ENCODE peak calls at places on chromosomes 7 and 10, in four cellular contexts. B, L, J and O are unnamed samples.

GRCh38 chr7:134513169-134513752 is 14.1 kb upstream of the AKR1B10 start:
- DNase-seq in B (no peak), L (peak; percentile 50), J (peak; percentile 79), O (no peak)

GRCh38 chr10:98125940-98126631 is 8.4 kb upstream of the R3HCC1L start:
- DNase-seq in B (no peak), L (no peak), J (no peak), O (no peak)

GRCh38 chr10:79056361-79056735 is 12.4 kb upstream of the ZMIZ1 start:
- DNase-seq in B (no peak), L (no peak), J (no peak), O (no peak)

GRCh38 chr10:14476641-14477407 is 146.1 kb upstream of the FRMD4A start:
- DNase-seq in B (peak; percentile 68), L (no peak), J (peak; percentile 48), O (no peak)

GRCh38 chr7:119572132-119572531 is 700.8 kb upstream of the KCND2 start:
- DNase-seq in B (no peak), L (no peak), J (no peak), O (no peak)

GRCh38 chr7:39005461-39005860 is 27.8 kb downstream of the POU6F2 start:
- DNase-seq in B (no peak), L (no peak), J (no peak), O (no peak)

GRCh38 chr7:114082934-114083647 is 164.3 kb upstream of the PPP1R3A start:
- DNase-seq in B (no peak), L (peak; percentile 63), J (peak; percentile 47), O (no peak)

GRCh38 chr10:1119501-1119900 is 63.3 kb downstream of the WDR37 start:
- DNase-seq in B (no peak), L (no peak), J (no peak), O (no peak)

GRCh38 chr7:113793171-113793570 is 125.6 kb downstream of the PPP1R3A start:
- DNase-seq in B (no peak), L (no peak), J (no peak), O (no peak)

DNA sequence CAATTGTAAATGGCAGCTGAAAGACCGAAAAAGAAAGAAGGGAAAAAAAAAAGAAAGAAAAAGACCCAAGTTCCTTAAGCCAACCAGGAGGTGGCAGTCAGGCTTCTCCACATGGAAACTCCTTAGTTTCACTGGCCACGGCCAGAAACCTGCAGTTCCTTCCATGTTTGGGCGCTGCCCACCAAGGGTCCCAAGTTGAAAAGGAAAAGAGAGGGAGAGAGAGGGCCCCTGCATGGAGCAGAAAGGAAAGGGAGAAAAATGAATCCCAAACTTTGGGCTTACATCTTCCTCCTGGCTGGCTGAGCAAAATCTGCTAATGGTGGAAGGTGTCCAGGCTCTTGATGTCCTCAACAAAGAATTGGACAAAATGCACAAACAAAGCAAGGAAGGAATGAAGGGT is 31.8 kb upstream of the ABCA13 start:
- DNase-seq in B (no peak), L (peak; percentile 14), J (peak; percentile 29), O (no peak)
- TF ChIP-seq CTCF in B (no peak), L (peak; percentile 37), J (peak; percentile 41), O (peak; percentile 7)

GRCh38 chr10:102605712-102606111 is 38.6 kb upstream of the TRIM8 start:
- DNase-seq in B (no peak), L (no peak), J (no peak), O (no peak)

GRCh38 chr10:102602272-102603045 is 41.8 kb upstream of the TRIM8 start:
- DNase-seq in B (no peak), L (no peak), J (peak; percentile 87), O (no peak)

GRCh38 chr10:102601639-102602038 is 42.6 kb upstream of the TRIM8 start:
- DNase-seq in B (no peak), L (no peak), J (no peak), O (no peak)

GRCh38 chr10:102604379-102604960 is 39.8 kb upstream of the TRIM8 start:
- DNase-seq in B (peak; percentile 86), L (peak; percentile 86), J (peak; percentile 86), O (no peak)

GRCh38 chr10:102603946-102604345 is 40.3 kb upstream of the TRIM8 start:
- DNase-seq in B (no peak), L (peak; percentile 66), J (no peak), O (no peak)
- H3K4me3 ChIP-seq in B (no peak overlapping the region), L (no peak overlapping the region), J (no peak overlapping the region), O (no peak overlapping the region)

DNA sequence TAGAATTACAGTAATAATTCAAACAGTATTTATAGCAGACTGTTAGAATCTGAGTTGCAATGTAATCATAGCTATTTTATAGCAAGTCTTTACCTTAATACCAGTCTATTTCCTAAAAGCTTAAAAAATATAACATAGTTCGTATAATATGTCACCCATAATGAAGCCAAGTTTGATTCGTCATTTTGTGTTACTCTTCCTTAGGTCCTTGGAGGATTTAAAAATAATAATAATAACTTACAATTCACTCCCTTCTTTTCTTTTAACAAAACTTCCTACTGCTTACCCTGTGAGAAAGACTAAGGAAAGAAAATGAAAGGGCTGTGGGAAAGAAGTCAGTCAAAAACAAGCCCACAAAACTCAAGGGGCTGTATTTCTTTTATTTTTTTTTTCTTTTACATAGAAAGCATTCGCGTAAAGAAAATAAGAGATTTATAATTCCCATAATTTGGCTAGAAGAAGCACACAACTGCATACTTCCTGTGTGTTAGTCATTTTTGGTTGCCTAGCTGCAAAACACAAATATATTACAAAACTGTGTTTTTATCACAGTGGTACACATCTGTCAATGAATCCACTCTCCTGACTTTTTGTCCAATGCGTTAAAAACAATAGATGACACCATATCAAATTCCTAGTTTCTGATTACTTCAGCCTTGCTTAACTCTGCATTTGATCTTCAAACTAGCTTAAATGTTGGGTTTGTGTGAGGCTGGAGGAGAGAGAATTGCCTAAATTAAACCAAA is 187.2 kb upstream of the CELF2 start:
- DNase-seq in B (peak; percentile 39), L (peak; percentile 93), J (peak; percentile 95), O (no peak)
- TF ChIP-seq CTCF in B (no peak), L (no peak), J (no peak), O (no peak)

DNA sequence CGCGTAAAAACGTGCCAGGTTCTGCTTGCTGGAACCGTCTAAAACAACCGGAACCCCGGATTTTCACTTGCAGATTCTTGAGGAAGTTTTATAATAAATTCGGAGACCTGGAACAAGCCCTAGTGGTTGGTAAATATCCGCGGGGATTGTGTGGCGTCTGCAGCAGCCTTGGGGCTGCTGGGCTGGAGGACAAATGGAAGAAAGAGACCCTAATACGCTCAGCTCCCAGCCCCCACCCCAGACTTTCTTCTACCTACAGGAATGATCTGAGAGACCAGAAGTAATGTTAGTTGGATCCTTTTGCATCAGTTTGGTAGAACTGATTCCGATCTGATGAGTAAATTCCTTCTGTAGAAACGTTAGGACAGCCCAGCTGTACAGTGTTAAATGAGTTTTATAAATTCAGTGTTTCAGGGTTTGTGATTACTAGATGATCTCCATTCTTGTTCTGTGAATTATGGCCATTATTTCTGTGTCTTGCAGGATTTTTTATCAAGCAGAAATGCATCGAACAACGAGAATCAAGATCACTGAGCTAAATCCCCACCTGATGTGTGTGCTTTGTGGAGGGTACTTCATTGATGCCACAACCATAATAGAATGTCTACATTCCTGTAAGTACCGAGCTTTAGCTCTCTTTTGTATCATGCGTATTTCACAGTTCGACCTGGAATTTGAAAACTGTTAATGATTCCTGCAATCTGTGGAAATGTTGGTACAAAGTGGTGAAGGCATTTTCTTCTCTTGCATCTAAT is 5.2 kb downstream of the BMI1 start:
- DNase-seq in B (no peak), L (no peak), J (no peak), O (no peak)
- H3K4me3 ChIP-seq in B (peak overlapping the region; percentile 50), L (peak overlapping the region; percentile 64), J (peak overlapping the region; percentile 70), O (peak overlapping the region; percentile 61)

DNA sequence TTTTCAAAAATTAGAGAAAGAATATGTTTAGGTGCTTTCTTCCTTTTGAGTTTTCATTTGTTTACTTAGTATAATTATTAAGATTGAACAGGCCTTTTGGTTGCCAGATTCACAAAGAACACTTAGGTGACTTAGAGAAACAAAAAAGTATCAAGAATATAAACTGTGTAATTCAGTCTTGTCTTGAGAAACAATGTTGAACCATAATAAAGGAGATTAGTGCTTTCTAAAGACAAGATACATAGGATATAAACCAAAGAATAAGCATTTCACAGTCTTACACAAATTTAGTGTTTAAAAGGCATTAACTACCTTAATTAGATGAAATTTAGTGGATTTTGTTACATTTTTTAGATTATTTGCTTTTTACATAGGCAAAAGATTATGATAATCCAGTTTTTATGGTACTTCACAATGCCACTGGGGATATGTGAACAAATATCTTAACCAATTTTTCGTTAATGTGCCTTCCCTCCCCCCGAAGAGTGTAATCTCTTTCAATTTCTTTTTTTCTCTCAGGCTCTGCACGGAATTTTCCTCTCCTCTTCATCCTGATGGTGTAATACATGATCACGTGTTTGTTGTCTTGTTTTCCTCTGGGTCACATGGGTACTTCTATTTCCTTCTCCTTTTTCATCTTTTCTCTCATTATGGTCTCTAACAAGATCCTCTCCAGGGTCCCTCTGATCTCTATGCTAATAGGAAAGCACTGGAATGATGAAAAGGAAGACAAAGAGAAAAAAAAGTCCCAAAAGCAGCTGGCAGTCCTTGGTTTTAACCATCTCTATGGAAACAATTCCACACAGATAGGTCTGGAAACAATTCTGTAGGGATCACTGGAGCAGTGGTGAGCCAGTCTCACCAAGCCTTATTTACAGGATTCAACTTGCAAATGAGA is 3.7 kb upstream of the HNRNPH3 start:
- DNase-seq in B (no peak), L (peak; percentile 28), J (peak; percentile 77), O (no peak)
- TF ChIP-seq CTCF in B (no peak), L (no peak), J (no peak), O (no peak)

DNA sequence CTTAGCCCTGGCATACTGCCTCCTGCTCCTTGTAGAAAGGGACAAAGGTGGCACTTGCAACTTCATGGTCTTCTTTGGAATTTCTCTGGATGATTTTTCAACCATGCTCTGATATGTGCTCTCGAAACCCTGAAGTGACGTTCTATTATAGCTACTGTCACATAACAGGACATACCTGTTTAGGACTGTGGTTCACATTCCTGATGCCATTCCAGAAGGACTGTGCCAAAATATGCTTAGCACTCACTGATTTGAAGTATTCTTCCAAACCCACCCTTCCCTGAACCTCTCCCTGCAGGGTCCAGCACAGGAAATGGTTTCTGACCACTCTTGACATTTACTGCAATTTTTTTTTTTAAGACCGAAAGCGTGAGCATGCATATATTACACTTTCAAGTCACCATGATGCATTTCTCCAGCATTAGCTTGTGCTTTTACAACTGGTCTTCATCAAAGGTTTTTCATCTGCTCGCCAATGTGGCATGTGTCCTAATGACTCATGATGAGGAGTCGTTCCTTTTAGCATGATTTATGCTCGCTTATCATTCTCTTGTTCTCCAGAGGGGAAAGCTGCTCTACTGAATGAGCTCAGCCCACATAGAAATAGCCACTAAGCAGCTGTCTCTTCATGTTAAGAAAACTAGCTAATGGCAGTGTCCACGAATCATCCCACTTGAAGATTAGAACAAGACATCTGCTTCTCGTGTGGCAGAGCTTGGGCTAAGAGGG is 135.2 kb downstream of the ADAM12 start:
- DNase-seq in B (peak; percentile 89), L (peak; percentile 7), J (peak; percentile 100), O (no peak)
- H3K4me3 ChIP-seq in B (no peak overlapping the region), L (no peak overlapping the region), J (no peak overlapping the region), O (no peak overlapping the region)